ENCODE peak calls at places on chromosomes 7 and 10, in six cellular contexts. X, G, C, Q, L and H are unnamed samples.

GRCh38 chr10:97916586-97916985 is 66.9 kb downstream of the GOLGA7B start:
- DNase-seq in C (no peak), G (peak; percentile 40), Q (peak; percentile 44), X (no peak), L (no peak), H (no peak)

GRCh38 chr7:138864667-138865066 is 66.7 kb upstream of the ATP6V0A4 start:
- DNase-seq in Q (no peak), L (no peak), X (no peak), G (no peak), C (no peak), H (no peak)

GRCh38 chr10:75432763-75433162 is 1.3 kb downstream of the LRMDA start:
- DNase-seq in L (no peak), Q (no peak), X (no peak), G (no peak), C (no peak), H (no peak)

GRCh38 chr10:91557540-91558231 is 75.2 kb downstream of the PPP1R3C start:
- DNase-seq in C (no peak), L (no peak), Q (no peak), G (no peak), X (no peak), H (no peak)

GRCh38 chr10:79182122-79182521 is 113.4 kb downstream of the ZMIZ1 start:
- DNase-seq in L (no peak), Q (no peak), C (no peak), X (no peak), G (no peak), H (no peak)

GRCh38 chr10:124354411-124355382 is 64.0 kb downstream of the OAT start:
- DNase-seq in Q (peak; percentile 53), G (peak; percentile 37), X (peak; percentile 43), C (peak; percentile 33), L (peak; percentile 84), H (no peak)

GRCh38 chr10:5457741-5458140 is 41.6 kb downstream of the CALML5 start:
- DNase-seq in C (no peak), L (no peak), Q (no peak), G (no peak), X (no peak), H (no peak)

GRCh38 chr10:86630079-86630478 is 24.3 kb upstream of the OPN4 start:
- DNase-seq in Q (no peak), C (no peak), G (no peak), L (no peak), X (no peak), H (no peak)

GRCh38 chr10:116769791-116770190 is 27.4 kb upstream of the HSPA12A start:
- DNase-seq in L (no peak), X (no peak), Q (no peak), C (no peak), G (no peak), H (peak; percentile 52)

GRCh38 chr7:4764402-4765007 is 10.9 kb upstream of the AP5Z1 start:
- DNase-seq in L (no peak), Q (no peak), X (no peak), C (no peak), G (no peak), H (no peak)

GRCh38 chr7:4763091-4763793 is 12.2 kb upstream of the AP5Z1 start:
- DNase-seq in G (no peak), C (no peak), X (no peak), L (no peak), Q (no peak), H (no peak)

GRCh38 chr7:4762121-4763055 is 13.0 kb upstream of the AP5Z1 start:
- DNase-seq in G (no peak), Q (no peak), X (no peak), L (no peak), C (no peak), H (no peak)

GRCh38 chr7:4765776-4766490 is 9.5 kb upstream of the AP5Z1 start:
- DNase-seq in Q (no peak), C (no peak), L (no peak), G (no peak), X (no peak), H (no peak)

GRCh38 chr7:4763794-4764185 is 11.6 kb upstream of the AP5Z1 start:
- DNase-seq in C (no peak), L (no peak), G (no peak), Q (no peak), X (no peak), H (no peak)
- H3K36me3 ChIP-seq in C (no peaks in the 10 kb centered on the region), L (peaks cover 67% of the 10 kb centered on the region), G (peaks cover 72% of the 10 kb centered on the region), Q (peaks cover 93% of the 10 kb centered on the region), X (peaks cover 83% of the 10 kb centered on the region), H (peaks cover 70% of the 10 kb centered on the region)

GRCh38 chr10:25758511-25758910 is 175.5 kb upstream of the MYO3A start:
- DNase-seq in G (no peak), Q (no peak), L (no peak), C (no peak), X (no peak), H (no peak)
- TF ChIP-seq EP300 in G (no peak), Q (no peak), L (no peak), C (no peak), X (no peak), H (no peak)

GRCh38 chr7:95412075-95412474 is 15.9 kb upstream of the PON3 start:
- DNase-seq in G (no peak), Q (no peak), L (no peak), X (no peak), C (no peak), H (no peak)
- H3K36me3 ChIP-seq in G (peaks cover 62% of the 10 kb centered on the region), Q (peaks cover 54% of the 10 kb centered on the region), L (peaks cover 68% of the 10 kb centered on the region), X (peaks cover 22% of the 10 kb centered on the region), C (no peaks in the 10 kb centered on the region), H (peaks cover 16% of the 10 kb centered on the region)

GRCh38 chr10:125661942-125662515 is 20.9 kb downstream of the TEX36 start:
- DNase-seq in L (no peak), X (no peak), G (no peak), C (no peak), Q (peak; percentile 9), H (no peak)
- TF ChIP-seq EP300 in L (no peak), X (no peak), G (no peak), C (no peak), Q (no peak), H (no peak)

DNA sequence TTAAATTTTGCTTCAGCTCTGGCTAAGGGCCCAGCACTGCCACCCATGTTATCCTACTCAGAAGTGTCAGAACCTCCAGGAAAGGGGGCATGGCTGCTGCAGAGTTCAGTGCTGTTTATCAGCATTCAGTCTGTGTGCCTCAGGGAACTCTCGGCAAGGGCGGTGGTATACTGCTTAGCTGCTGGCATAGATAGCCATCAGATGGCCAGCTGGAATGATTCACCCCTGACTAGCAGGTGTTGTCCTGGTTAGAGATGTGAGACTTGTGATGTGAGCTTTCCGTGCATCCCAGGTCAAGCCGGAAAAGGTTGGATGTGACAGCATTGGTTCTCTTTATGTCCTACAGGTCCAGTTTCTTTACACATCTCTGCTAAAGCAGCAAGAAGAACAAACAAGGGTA is 22.1 kb downstream of the CEP55 start:
- DNase-seq in Q (no peak), L (peak; percentile 9), G (no peak), X (no peak), C (no peak), H (no peak)
- H3K36me3 ChIP-seq in Q (no peaks in the 10 kb centered on the region), L (peaks cover 36% of the 10 kb centered on the region), G (no peaks in the 10 kb centered on the region), X (no peaks in the 10 kb centered on the region), C (no peaks in the 10 kb centered on the region), H (no peaks in the 10 kb centered on the region)

DNA sequence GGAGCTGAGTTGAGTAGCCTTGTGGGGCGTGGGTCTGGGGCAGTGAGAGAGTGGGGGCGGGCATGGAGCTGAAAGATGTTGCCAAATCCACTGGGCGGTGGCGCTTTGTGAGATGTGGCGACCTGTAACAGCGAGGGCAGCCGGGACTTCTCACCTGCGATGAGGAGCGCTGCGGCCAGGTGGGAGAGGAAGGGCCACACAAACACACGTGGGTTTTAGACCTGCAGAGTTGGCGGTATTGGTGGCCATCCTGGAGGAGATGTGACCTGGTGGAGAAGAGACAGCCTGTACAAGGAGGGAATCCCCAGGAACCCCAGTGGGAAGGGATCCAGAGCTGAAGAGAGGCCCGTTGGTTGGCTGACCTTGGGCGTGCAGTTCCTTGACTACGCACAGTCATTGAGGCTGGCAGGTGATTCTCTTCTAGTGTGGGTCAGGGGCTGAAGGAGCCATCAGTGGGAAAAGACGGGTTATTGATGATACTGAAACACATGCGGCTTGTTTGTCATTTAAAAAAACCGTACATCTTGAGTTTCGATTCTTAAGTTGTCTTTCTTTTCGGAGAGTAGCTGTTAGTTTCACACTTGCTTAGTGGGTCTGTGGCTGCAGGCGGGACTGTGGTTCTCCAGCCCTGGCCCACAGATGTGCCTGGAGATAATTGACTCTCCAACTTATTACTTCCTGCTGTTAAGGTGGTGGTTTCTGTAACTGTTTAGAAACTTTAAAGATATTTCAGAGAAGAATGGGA is 2.4 kb downstream of the CHST12 start:
- DNase-seq in Q (no peak), C (peak; percentile 61), G (no peak), L (no peak), X (no peak), H (no peak)
- TF ChIP-seq EP300 in Q (no peak), C (no peak), G (no peak), L (no peak), X (no peak), H (no peak)

GRCh38 chr10:112953075-112953501 is 3.0 kb downstream of the TCF7L2 start:
- DNase-seq in Q (no peak), G (no peak), X (peak; percentile 46), C (peak; percentile 52), L (no peak), H (no peak)
- H3K36me3 ChIP-seq in Q (no peaks in the 10 kb centered on the region), G (no peaks in the 10 kb centered on the region), X (no peaks in the 10 kb centered on the region), C (no peaks in the 10 kb centered on the region), L (no peaks in the 10 kb centered on the region), H (no peaks in the 10 kb centered on the region)

DNA sequence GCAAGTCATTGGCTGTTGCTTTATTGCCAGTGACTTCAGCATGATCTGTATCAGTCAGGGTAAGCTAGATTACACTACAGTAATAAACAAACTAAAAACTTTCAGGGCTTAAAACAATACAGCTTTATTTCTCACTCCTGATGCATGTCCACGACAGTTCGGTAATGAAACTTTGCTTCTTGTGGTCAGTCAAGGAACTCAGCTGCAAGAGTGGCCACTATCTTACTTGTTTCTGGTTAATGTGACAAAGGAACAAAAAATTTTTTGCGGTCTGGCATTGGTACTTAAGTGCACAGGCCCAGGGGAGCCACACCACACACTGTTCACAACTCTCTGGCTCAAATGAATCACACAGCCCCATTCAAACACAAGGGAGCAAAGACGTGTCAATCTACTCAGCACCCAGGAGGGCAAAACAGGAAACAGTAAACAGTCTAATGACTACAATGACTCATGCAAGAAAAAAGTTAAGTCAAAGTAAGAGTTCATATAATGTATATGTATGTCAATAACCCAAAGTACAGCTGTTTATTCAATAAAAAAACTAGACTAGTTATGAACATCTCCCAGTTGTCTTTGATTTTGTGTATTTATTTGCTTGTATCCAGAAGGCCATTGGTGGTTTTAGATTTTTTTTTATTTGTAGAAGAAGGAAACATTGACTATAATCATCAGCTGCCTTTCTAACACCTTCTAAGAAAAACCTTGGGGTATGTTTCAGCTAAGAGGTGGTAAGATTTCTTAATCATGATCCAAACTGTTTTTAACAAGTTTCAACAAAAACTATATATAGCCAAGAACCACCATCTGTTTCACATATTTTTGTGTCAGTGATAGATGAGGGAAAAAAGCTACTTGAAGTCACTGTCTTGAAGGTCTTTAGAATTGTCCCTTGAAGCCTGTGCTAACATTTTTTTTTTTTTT is 134.4 kb upstream of the FAM3C start:
- DNase-seq in X (peak; percentile 21), Q (no peak), L (no peak), C (peak; percentile 33), G (peak; percentile 26), H (no peak)
- TF ChIP-seq EP300 in X (no peak), Q (no peak), L (peak; percentile 99), C (no peak), G (no peak), H (no peak)